ENCODE peak calls at places on chromosomes 4 and X, in seven cellular contexts. D is SK-N-SH, T is fibroblast of lung, P is type B pancreatic cell, N is heart right ventricle, H is left lung, M is endodermal cell. C is an unnamed sample.

GRCh38 chr4:3783691-3784306 is 17.6 kb downstream of the ADRA2C start:
- DNase-seq in D (no peak), T (no peak), P (no peak), N (no peak), H (peak), M (peak), C (peak)

GRCh38 chrX:115650916-115651315 is 89.9 kb downstream of the PLS3 start:
- DNase-seq in D (peak), T (peak), P (no peak), N (peak), H (no peak), M (peak), C (peak)

GRCh38 chr4:125316391-125316780 is 1.6 kb downstream of the FAT4 start:
- DNase-seq in D (peak), T (no peak), P (peak), N (peak), H (peak), M (peak), C (peak)

GRCh38 chrX:105282077-105282476 is 61.6 kb upstream of the TEX13A start:
- DNase-seq in D (no peak), T (peak), P (no peak), N (no peak), H (no peak), M (no peak), C (no peak)

GRCh38 chrX:12497832-12498591 is 293.2 kb upstream of the PRPS2 start:
- DNase-seq in D (peak), T (no peak), P (no peak), N (peak), H (no peak), M (peak), C (peak)

GRCh38 chrX:44828008-44828605 is 15.7 kb upstream of the DUSP21 start:
- DNase-seq in D (no peak), T (peak), P (no peak), N (no peak), H (no peak), M (no peak), C (no peak)

GRCh38 chrX:15822922-15823321 is 31.7 kb downstream of the AP1S2 start:
- DNase-seq in D (no peak), T (no peak), P (no peak), N (no peak), H (no peak), M (no peak), C (no peak)

GRCh38 chr4:41258783-41259182 is 2.1 kb downstream of the UCHL1 start:
- DNase-seq in D (peak), T (peak), P (no peak), N (no peak), H (no peak), M (peak), C (peak)

GRCh38 chr4:71188197-71188625 is 150.6 kb upstream of the SLC4A4 start:
- DNase-seq in D (no peak), T (peak), P (no peak), N (no peak), H (no peak), M (peak), C (no peak)

GRCh38 chrX:133970021-133970550 is 15.3 kb downstream of the GPC3 start:
- DNase-seq in D (no peak), T (no peak), P (no peak), N (no peak), H (no peak), M (peak), C (no peak)

GRCh38 chr4:43337707-43338106 is 445.2 kb downstream of the GRXCR1 start:
- DNase-seq in D (no peak), T (peak), P (no peak), N (no peak), H (no peak), M (no peak), C (no peak)

GRCh38 chr4:142846729-142847606 is 867 bp upstream of the INPP4B start:
- DNase-seq in D (peak), T (peak), P (no peak), N (peak), H (peak), M (peak), C (peak)

GRCh38 chr4:6250235-6250983 is 19.2 kb upstream of the WFS1 start:
- DNase-seq in D (peak), T (peak), P (no peak), N (peak), H (no peak), M (peak), C (no peak)

GRCh38 chrX:150887906-150888465 is 10.5 kb downstream of the CD99L2 start:
- DNase-seq in D (no peak), T (peak), P (no peak), N (no peak), H (no peak), M (no peak), C (no peak)

GRCh38 chrX:38086451-38087215 is 80.3 kb downstream of the SYTL5 start:
- DNase-seq in D (no peak), T (peak), P (no peak), N (no peak), H (no peak), M (no peak), C (no peak)

GRCh38 chr4:168630445-168631187 is 133.8 kb downstream of the PALLD start:
- DNase-seq in D (peak), T (peak), P (no peak), N (no peak), H (no peak), M (no peak), C (no peak)

GRCh38 chrX:3697220-3697684 is 16.2 kb downstream of the PRKX start:
- DNase-seq in D (no peak), T (no peak), P (no peak), N (no peak), H (no peak), M (no peak), C (no peak)

GRCh38 chr4:82909326-82909725 is 8.8 kb downstream of the THAP9 start:
- DNase-seq in D (no peak), T (no peak), P (no peak), N (no peak), H (no peak), M (no peak), C (no peak)

GRCh38 chr4:107931775-107932321 is 499 bp downstream of the CYP2U1 start:
- DNase-seq in D (no peak), T (no peak), P (no peak), N (peak), H (peak), M (no peak), C (no peak)

GRCh38 chrX:134369576-134369975 is 90.4 kb upstream of the HPRT1 start:
- DNase-seq in D (no peak), T (no peak), P (no peak), N (no peak), H (no peak), M (no peak), C (no peak)

GRCh38 chr4:8205749-8206611 is 6.9 kb downstream of the SH3TC1 start:
- DNase-seq in D (no peak), T (no peak), P (no peak), N (no peak), H (peak), M (no peak), C (no peak)

GRCh38 chrX:22338740-22339139 is 66.0 kb downstream of the CBLL2 start:
- DNase-seq in D (no peak), T (peak), P (no peak), N (no peak), H (no peak), M (no peak), C (no peak)

GRCh38 chr4:104749062-104749461 is 254.4 kb upstream of the CXXC4 start:
- DNase-seq in D (no peak), T (no peak), P (no peak), N (no peak), H (no peak), M (no peak), C (no peak)

GRCh38 chrX:31449975-31450374 is 378.1 kb upstream of the FTHL17 start:
- DNase-seq in D (no peak), T (no peak), P (no peak), N (no peak), H (no peak), M (no peak), C (no peak)

GRCh38 chrX:120795301-120795700 is 80.4 kb downstream of the CT47B1 start:
- DNase-seq in D (no peak), T (no peak), P (no peak), N (no peak), H (no peak), M (no peak), C (no peak)

GRCh38 chrX:49171752-49172279 is at the start of gene PLP2:
- DNase-seq in D (peak), T (peak), P (no peak), N (no peak), H (peak), M (peak), C (peak)

GRCh38 chr4:110815950-110816349 is 193.1 kb upstream of the PITX2 start:
- DNase-seq in D (no peak), T (no peak), P (no peak), N (no peak), H (no peak), M (no peak), C (no peak)

GRCh38 chrX:153635788-153636668 is 11.0 kb upstream of the DUSP9 start:
- DNase-seq in D (peak), T (no peak), P (no peak), N (no peak), H (no peak), M (peak), C (peak)

GRCh38 chr4:139815646-139816601 is 150.3 kb downstream of the MGST2 start:
- DNase-seq in D (no peak), T (peak), P (no peak), N (peak), H (no peak), M (peak), C (peak)

GRCh38 chr4:20984011-20984836 is 284.0 kb downstream of the PACRGL start:
- DNase-seq in D (peak), T (no peak), P (peak), N (no peak), H (peak), M (peak), C (peak)

GRCh38 chr4:16289872-16290554 is 63.7 kb upstream of the TAPT1 start:
- DNase-seq in D (peak), T (peak), P (no peak), N (peak), H (no peak), M (no peak), C (no peak)

GRCh38 chr4:18033111-18034085 is 11.8 kb upstream of the LCORL start:
- DNase-seq in D (no peak), T (peak), P (no peak), N (no peak), H (no peak), M (no peak), C (no peak)

DNA sequence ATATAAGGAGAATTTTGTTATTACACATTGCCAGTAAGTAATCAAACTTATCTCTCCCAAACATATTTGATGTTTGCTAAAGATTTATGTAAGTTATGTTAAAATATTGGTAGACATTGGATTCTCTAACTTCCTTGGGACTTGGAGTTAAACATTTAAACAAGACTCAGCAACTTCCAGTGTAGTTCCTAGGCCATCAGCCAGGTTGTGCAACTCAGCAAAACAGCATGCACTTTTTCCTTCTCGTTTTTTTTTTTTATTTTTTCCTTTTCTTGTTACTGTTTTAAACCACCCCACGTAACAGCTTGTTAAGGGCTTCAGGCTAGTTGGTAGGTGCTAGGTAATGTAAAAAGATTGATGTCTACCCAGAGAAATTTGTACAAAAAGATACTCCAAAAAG is 510.4 kb downstream of the ANKRD50 start:
- DNase-seq in D (no peak), T (peak), P (no peak), N (no peak), H (no peak), M (no peak), C (no peak)
- TF ChIP-seq CTCF in D (peak), T (peak), P (no peak), N (peak), H (no peak), M (peak), C (no peak)

GRCh38 chr4:86233681-86234080 is 126.2 kb downstream of the MAPK10 start:
- DNase-seq in D (no peak), T (no peak), P (no peak), N (no peak), H (no peak), M (no peak), C (no peak)
- TF ChIP-seq CTCF in D (no peak), T (no peak), P (no peak), N (no peak), H (no peak), M (no peak), C (no peak)

GRCh38 chr4:1365271-1366178 is 18.5 kb downstream of the UVSSA start:
- DNase-seq in D (no peak), T (no peak), P (no peak), N (no peak), H (peak), M (peak), C (peak)
- TF ChIP-seq CTCF in D (no peak), T (no peak), P (no peak), N (no peak), H (no peak), M (peak), C (no peak)

GRCh38 chrX:6645216-6645615 is 110.3 kb upstream of the VCX3A start:
- DNase-seq in D (no peak), T (no peak), P (no peak), N (no peak), H (no peak), M (no peak), C (no peak)

GRCh38 chrX:6640727-6641126 is 105.8 kb upstream of the VCX3A start:
- DNase-seq in D (no peak), T (no peak), P (no peak), N (no peak), H (no peak), M (no peak), C (no peak)

DNA sequence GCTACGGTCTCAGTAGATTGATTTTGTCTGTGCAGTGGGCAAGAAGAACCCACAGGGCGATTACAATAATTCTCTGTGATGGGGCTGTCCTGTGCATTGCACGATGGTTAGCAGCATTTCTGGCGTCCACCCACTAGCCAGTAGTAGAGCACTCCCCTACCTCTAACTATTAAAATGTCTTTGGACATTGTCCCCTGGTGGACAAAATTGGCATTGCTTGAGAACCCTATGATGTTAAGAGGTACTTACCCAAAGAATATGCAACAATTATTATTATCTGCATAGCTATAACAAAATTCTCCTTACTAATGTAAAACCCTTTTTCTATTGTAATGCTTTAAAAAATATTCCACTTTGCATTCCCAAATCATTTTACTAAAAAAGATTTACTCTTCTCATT is 109.5 kb upstream of the VCX3A start:
- DNase-seq in D (peak), T (no peak), P (no peak), N (no peak), H (no peak), M (peak), C (no peak)
- TF ChIP-seq CTCF in D (peak), T (no peak), P (peak), N (no peak), H (no peak), M (peak), C (peak)

GRCh38 chrX:108307408-108308085 is 130.7 kb downstream of the COL4A6 start:
- DNase-seq in D (no peak), T (no peak), P (no peak), N (peak), H (peak), M (no peak), C (no peak)
- TF ChIP-seq CTCF in D (no peak), T (no peak), P (no peak), N (peak), H (no peak), M (no peak), C (no peak)

GRCh38 chrX:130094712-130095111 is 15.6 kb downstream of the ELF4 start:
- DNase-seq in D (no peak), T (no peak), P (no peak), N (no peak), H (no peak), M (no peak), C (no peak)

GRCh38 chrX:130098202-130098552 is 12.1 kb downstream of the ELF4 start:
- DNase-seq in D (no peak), T (no peak), P (no peak), N (no peak), H (no peak), M (no peak), C (no peak)

GRCh38 chrX:130097507-130098201 is 12.6 kb downstream of the ELF4 start:
- DNase-seq in D (peak), T (no peak), P (no peak), N (no peak), H (no peak), M (no peak), C (no peak)

GRCh38 chrX:130093271-130093670 is 17.0 kb downstream of the ELF4 start:
- DNase-seq in D (no peak), T (no peak), P (no peak), N (no peak), H (no peak), M (no peak), C (no peak)

GRCh38 chrX:130095249-130095648 is 15.0 kb downstream of the ELF4 start:
- DNase-seq in D (no peak), T (no peak), P (no peak), N (no peak), H (no peak), M (no peak), C (no peak)
- TF ChIP-seq CTCF in D (no peak), T (no peak), P (no peak), N (no peak), H (no peak), M (no peak), C (no peak)

GRCh38 chr4:158005021-158005420 is 167.8 kb downstream of the GASK1B start:
- DNase-seq in D (no peak), T (no peak), P (no peak), N (no peak), H (no peak), M (no peak), C (no peak)

GRCh38 chr4:157999723-158000122 is 173.1 kb downstream of the GASK1B start:
- DNase-seq in D (no peak), T (no peak), P (no peak), N (no peak), H (no peak), M (no peak), C (no peak)

GRCh38 chr4:158002203-158002602 is 170.6 kb downstream of the GASK1B start:
- DNase-seq in D (no peak), T (no peak), P (no peak), N (no peak), H (no peak), M (no peak), C (no peak)

GRCh38 chr4:158004101-158004500 is 168.7 kb downstream of the GASK1B start:
- DNase-seq in D (no peak), T (no peak), P (no peak), N (no peak), H (no peak), M (no peak), C (no peak)

DNA sequence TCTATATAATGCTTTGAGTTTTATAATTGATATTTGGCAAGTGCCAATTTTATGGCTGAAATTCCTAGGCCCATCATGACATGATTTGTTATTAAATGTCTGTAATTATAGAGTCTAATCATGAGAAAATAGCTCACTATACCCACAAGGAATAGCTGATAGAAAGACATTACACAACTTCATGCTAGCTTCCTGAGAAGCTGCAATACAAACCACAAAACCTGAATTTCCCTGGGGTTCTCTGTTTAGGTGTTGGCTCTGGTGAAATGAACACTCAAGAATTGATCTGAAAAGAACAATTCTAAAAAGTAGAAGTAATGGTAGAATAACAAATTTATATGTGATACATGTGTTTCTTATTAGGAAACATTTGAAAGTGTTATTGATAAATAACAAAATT is 169.6 kb downstream of the GASK1B start:
- DNase-seq in D (no peak), T (no peak), P (no peak), N (no peak), H (no peak), M (no peak), C (no peak)
- TF ChIP-seq CTCF in D (no peak), T (no peak), P (no peak), N (no peak), H (no peak), M (no peak), C (no peak)

GRCh38 chr4:46715468-46715867 is 193.6 kb downstream of the COX7B2 start:
- DNase-seq in D (no peak), T (no peak), P (no peak), N (no peak), H (no peak), M (no peak), C (no peak)
- TF ChIP-seq CTCF in D (no peak), T (no peak), P (no peak), N (no peak), H (no peak), M (peak), C (no peak)

DNA sequence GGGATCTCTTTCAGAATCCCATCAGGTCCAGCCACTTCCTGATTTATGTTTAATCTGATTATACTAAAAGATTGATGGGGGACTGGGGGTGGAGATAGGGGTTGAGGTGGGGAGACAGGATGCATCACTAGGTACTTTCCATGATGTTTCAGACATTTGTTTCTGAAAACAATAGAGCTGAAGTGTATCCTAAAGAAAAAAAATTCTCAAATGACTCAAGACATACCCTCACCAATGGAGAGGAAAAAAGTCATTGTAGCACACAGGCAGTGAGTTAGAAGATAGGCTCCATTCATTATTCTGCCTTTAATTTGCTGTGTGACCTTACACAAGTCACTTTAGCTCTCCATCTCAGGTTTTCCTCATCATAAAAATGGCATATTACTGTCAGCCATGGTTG is 33.1 kb downstream of the LHFPL1 start:
- DNase-seq in D (no peak), T (no peak), P (no peak), N (no peak), H (no peak), M (no peak), C (no peak)
- TF ChIP-seq CTCF in D (no peak), T (no peak), P (no peak), N (no peak), H (no peak), M (no peak), C (no peak)